ENCODE peak calls at places on chromosome 19, in ten cellular contexts. One of them, this sample, is unnamed. For H3K9me3, the result is how much of the 10 kb centered on the place peaks cover.

GRCh38 chr19:49056101-49056901 is 1.2 kb downstream of the CGB7 start:
- DNase-seq in SJCRH30: peak
- DNase-seq in ascending aorta: no peak
- DNase-seq in neuronal stem cell: peak
- DNase-seq in Karpas-422: peak
- DNase-seq in sigmoid colon: no peak
- DNase-seq in stomach: peak
- DNase-seq in upper lobe of left lung: peak
- DNase-seq in AG04450: no peak
- DNase-seq in SK-N-MC: no peak
- DNase-seq in this sample: no peak

GRCh38 chr19:29537601-29538000 is 11.8 kb downstream of the VSTM2B start:
- DNase-seq in Karpas-422: no peak
- DNase-seq in stomach: peak
- DNase-seq in neuronal stem cell: no peak
- DNase-seq in SK-N-MC: no peak
- DNase-seq in SJCRH30: no peak
- DNase-seq in upper lobe of left lung: peak
- DNase-seq in ascending aorta: no peak
- DNase-seq in AG04450: no peak
- DNase-seq in sigmoid colon: no peak
- DNase-seq in this sample: no peak

GRCh38 chr19:10226376-10227214 is 4.5 kb downstream of the S1PR2 start:
- DNase-seq in SJCRH30: peak
- DNase-seq in Karpas-422: no peak
- DNase-seq in ascending aorta: no peak
- DNase-seq in stomach: peak
- DNase-seq in AG04450: peak
- DNase-seq in SK-N-MC: no peak
- DNase-seq in upper lobe of left lung: peak
- DNase-seq in neuronal stem cell: no peak
- DNase-seq in sigmoid colon: peak
- DNase-seq in this sample: no peak

GRCh38 chr19:29596885-29597525 is 9.1 kb upstream of the POP4 start:
- DNase-seq in upper lobe of left lung: no peak
- DNase-seq in sigmoid colon: no peak
- DNase-seq in AG04450: peak
- DNase-seq in SJCRH30: peak
- DNase-seq in neuronal stem cell: peak
- DNase-seq in ascending aorta: no peak
- DNase-seq in stomach: no peak
- DNase-seq in Karpas-422: no peak
- DNase-seq in SK-N-MC: no peak
- DNase-seq in this sample: no peak

GRCh38 chr19:55717251-55717650 is 21.0 kb downstream of the NLRP9 start:
- DNase-seq in neuronal stem cell: no peak
- DNase-seq in SJCRH30: no peak
- DNase-seq in upper lobe of left lung: no peak
- DNase-seq in sigmoid colon: no peak
- DNase-seq in AG04450: no peak
- DNase-seq in stomach: no peak
- DNase-seq in ascending aorta: no peak
- DNase-seq in Karpas-422: no peak
- DNase-seq in SK-N-MC: no peak
- DNase-seq in this sample: no peak

GRCh38 chr19:43439183-43440063 is 24.7 kb downstream of the TEX101 start:
- DNase-seq in ascending aorta: no peak
- DNase-seq in AG04450: no peak
- DNase-seq in sigmoid colon: no peak
- DNase-seq in neuronal stem cell: no peak
- DNase-seq in upper lobe of left lung: no peak
- DNase-seq in SJCRH30: no peak
- DNase-seq in SK-N-MC: no peak
- DNase-seq in stomach: no peak
- DNase-seq in Karpas-422: no peak
- DNase-seq in this sample: peak

GRCh38 chr19:11813801-11814706 is at the start of gene ZNF440:
- DNase-seq in SK-N-MC: no peak
- DNase-seq in AG04450: peak
- DNase-seq in sigmoid colon: peak
- DNase-seq in upper lobe of left lung: peak
- DNase-seq in stomach: peak
- DNase-seq in Karpas-422: peak
- DNase-seq in SJCRH30: peak
- DNase-seq in neuronal stem cell: peak
- DNase-seq in ascending aorta: peak
- DNase-seq in this sample: peak

GRCh38 chr19:29404015-29404414 is 121.8 kb upstream of the VSTM2B start:
- DNase-seq in stomach: no peak
- DNase-seq in SJCRH30: no peak
- DNase-seq in AG04450: no peak
- DNase-seq in upper lobe of left lung: no peak
- DNase-seq in ascending aorta: no peak
- DNase-seq in sigmoid colon: no peak
- DNase-seq in SK-N-MC: no peak
- DNase-seq in Karpas-422: no peak
- DNase-seq in neuronal stem cell: no peak
- DNase-seq in this sample: no peak

GRCh38 chr19:35587326-35587725 is 1.4 kb downstream of the PMIS2 start:
- DNase-seq in SJCRH30: no peak
- DNase-seq in neuronal stem cell: no peak
- DNase-seq in upper lobe of left lung: no peak
- DNase-seq in AG04450: no peak
- DNase-seq in SK-N-MC: no peak
- DNase-seq in stomach: no peak
- DNase-seq in Karpas-422: no peak
- DNase-seq in sigmoid colon: no peak
- DNase-seq in ascending aorta: no peak
- DNase-seq in this sample: no peak

GRCh38 chr19:12703056-12703455 is 6.6 kb upstream of the FBXW9 start:
- DNase-seq in SK-N-MC: no peak
- DNase-seq in stomach: no peak
- DNase-seq in sigmoid colon: no peak
- DNase-seq in upper lobe of left lung: no peak
- DNase-seq in Karpas-422: peak
- DNase-seq in AG04450: no peak
- DNase-seq in SJCRH30: peak
- DNase-seq in ascending aorta: no peak
- DNase-seq in neuronal stem cell: peak
- DNase-seq in this sample: no peak

DNA sequence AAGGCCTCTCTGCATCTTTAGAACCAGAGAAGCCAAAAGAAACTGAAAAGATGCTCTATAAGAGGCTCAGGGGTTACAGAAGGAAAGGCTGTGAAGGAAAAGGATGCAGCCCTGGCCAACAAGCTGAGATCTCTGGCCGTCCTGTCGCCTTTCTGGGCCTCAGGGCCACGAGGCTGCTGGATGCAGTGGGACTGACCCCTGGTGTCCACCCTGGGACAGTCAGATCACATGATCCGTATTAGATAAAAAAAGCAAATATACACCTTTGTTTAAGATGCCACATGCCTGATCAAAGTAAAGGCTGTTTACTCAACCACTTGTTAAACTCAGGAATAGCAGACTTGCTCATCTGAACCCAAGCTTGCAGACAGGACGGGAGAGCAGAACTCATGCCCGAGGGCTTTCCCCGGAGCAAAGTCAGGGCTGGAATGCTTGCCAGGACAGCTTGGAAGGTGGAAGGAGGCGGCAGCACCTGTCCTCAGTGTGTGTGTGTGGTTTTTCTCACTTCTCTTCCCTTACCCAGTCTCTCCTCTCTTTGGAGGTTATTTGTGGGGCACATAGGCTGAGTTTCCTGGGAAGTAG is 206.5 kb upstream of the TSHZ3 start:
- DNase-seq in sigmoid colon: no peak
- DNase-seq in AG04450: no peak
- DNase-seq in ascending aorta: no peak
- DNase-seq in neuronal stem cell: no peak
- DNase-seq in SK-N-MC: no peak
- DNase-seq in stomach: no peak
- DNase-seq in SJCRH30: peak
- DNase-seq in Karpas-422: no peak
- DNase-seq in upper lobe of left lung: no peak
- DNase-seq in this sample: no peak
- H3K9me3 ChIP-seq in sigmoid colon: under half
- H3K9me3 ChIP-seq in AG04450: under half
- H3K9me3 ChIP-seq in ascending aorta: under half
- H3K9me3 ChIP-seq in neuronal stem cell: under half
- H3K9me3 ChIP-seq in SK-N-MC: under half
- H3K9me3 ChIP-seq in stomach: under half
- H3K9me3 ChIP-seq in SJCRH30: under half
- H3K9me3 ChIP-seq in Karpas-422: under half
- H3K9me3 ChIP-seq in upper lobe of left lung: under half
- H3K9me3 ChIP-seq in this sample: under half

GRCh38 chr19:16585808-16586476 is 13.7 kb upstream of the SLC35E1 start:
- DNase-seq in stomach: no peak
- DNase-seq in Karpas-422: peak
- DNase-seq in AG04450: no peak
- DNase-seq in SK-N-MC: no peak
- DNase-seq in upper lobe of left lung: peak
- DNase-seq in neuronal stem cell: no peak
- DNase-seq in sigmoid colon: no peak
- DNase-seq in ascending aorta: no peak
- DNase-seq in SJCRH30: no peak
- DNase-seq in this sample: no peak

GRCh38 chr19:16587031-16588023 is 15.1 kb upstream of the SLC35E1 start:
- DNase-seq in SK-N-MC: no peak
- DNase-seq in AG04450: no peak
- DNase-seq in sigmoid colon: no peak
- DNase-seq in stomach: no peak
- DNase-seq in upper lobe of left lung: peak
- DNase-seq in SJCRH30: no peak
- DNase-seq in ascending aorta: no peak
- DNase-seq in neuronal stem cell: no peak
- DNase-seq in Karpas-422: peak
- DNase-seq in this sample: peak

GRCh38 chr19:16588089-16588823 is 16.0 kb upstream of the SLC35E1 start:
- DNase-seq in AG04450: no peak
- DNase-seq in ascending aorta: no peak
- DNase-seq in SJCRH30: peak
- DNase-seq in Karpas-422: peak
- DNase-seq in SK-N-MC: no peak
- DNase-seq in neuronal stem cell: no peak
- DNase-seq in sigmoid colon: no peak
- DNase-seq in stomach: no peak
- DNase-seq in upper lobe of left lung: peak
- DNase-seq in this sample: peak

GRCh38 chr19:16584825-16585801 is 12.9 kb upstream of the SLC35E1 start:
- DNase-seq in sigmoid colon: no peak
- DNase-seq in SJCRH30: no peak
- DNase-seq in ascending aorta: no peak
- DNase-seq in neuronal stem cell: no peak
- DNase-seq in Karpas-422: no peak
- DNase-seq in AG04450: no peak
- DNase-seq in stomach: no peak
- DNase-seq in SK-N-MC: no peak
- DNase-seq in upper lobe of left lung: no peak
- DNase-seq in this sample: no peak

DNA sequence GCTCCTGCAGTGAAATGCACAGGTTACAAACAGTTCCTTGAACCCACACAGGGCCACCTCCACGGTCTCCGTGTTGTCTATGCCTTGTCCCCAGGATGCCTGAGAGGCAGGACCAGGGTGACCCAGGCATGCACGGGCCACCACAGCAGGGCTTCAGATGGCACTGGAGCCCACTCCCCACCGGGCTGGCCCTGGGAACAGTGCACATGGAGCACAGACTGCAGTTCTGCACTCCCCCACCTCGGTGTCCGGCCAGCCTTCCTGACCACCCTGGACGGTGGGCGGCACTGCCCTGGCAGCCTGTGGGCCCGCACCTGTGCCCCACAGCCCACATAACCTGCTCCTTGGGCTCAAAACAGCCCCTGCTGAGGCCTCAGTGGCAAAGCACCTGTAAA is 14.3 kb upstream of the SLC35E1 start:
- DNase-seq in sigmoid colon: no peak
- DNase-seq in upper lobe of left lung: no peak
- DNase-seq in Karpas-422: no peak
- DNase-seq in ascending aorta: no peak
- DNase-seq in stomach: no peak
- DNase-seq in SJCRH30: no peak
- DNase-seq in neuronal stem cell: no peak
- DNase-seq in SK-N-MC: no peak
- DNase-seq in AG04450: no peak
- DNase-seq in this sample: no peak
- H3K27ac ChIP-seq in sigmoid colon: peak
- H3K27ac ChIP-seq in upper lobe of left lung: peak
- H3K27ac ChIP-seq in Karpas-422: peak
- H3K27ac ChIP-seq in ascending aorta: no peak
- H3K27ac ChIP-seq in stomach: no peak
- H3K27ac ChIP-seq in SJCRH30: no peak
- H3K27ac ChIP-seq in neuronal stem cell: no peak
- H3K27ac ChIP-seq in SK-N-MC: no peak
- H3K27ac ChIP-seq in AG04450: no peak
- H3K27ac ChIP-seq in this sample: peak

DNA sequence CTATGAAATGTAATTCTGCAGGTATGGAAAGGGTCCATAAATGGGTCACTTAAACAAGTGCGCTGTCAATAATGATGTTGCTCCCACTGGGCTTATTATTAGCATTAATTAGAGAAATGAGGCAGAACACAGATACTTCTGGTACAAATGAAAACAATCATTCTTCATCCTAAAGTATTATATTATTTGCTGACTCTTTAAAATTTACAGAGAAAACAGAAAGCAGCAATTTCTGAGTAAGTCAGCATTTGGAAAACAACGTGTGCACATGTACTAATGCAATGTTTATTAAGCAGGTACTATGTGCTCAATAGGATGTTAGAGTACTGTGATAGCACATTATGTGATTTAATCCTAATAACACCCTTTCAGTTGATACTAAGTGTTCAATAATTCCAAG is 2.4 kb upstream of the ZNF676 start:
- DNase-seq in sigmoid colon: no peak
- DNase-seq in SJCRH30: no peak
- DNase-seq in Karpas-422: no peak
- DNase-seq in ascending aorta: no peak
- DNase-seq in upper lobe of left lung: no peak
- DNase-seq in neuronal stem cell: no peak
- DNase-seq in AG04450: no peak
- DNase-seq in stomach: no peak
- DNase-seq in SK-N-MC: no peak
- DNase-seq in this sample: no peak
- H3K9me3 ChIP-seq in sigmoid colon: under half
- H3K9me3 ChIP-seq in SJCRH30: under half
- H3K9me3 ChIP-seq in Karpas-422: under half
- H3K9me3 ChIP-seq in ascending aorta: half or more
- H3K9me3 ChIP-seq in upper lobe of left lung: under half
- H3K9me3 ChIP-seq in neuronal stem cell: under half
- H3K9me3 ChIP-seq in AG04450: under half
- H3K9me3 ChIP-seq in stomach: under half
- H3K9me3 ChIP-seq in SK-N-MC: under half
- H3K9me3 ChIP-seq in this sample: under half

GRCh38 chr19:45164577-45165335 is 4.0 kb upstream of the NKPD1 start:
- DNase-seq in upper lobe of left lung: peak
- DNase-seq in SJCRH30: peak
- DNase-seq in AG04450: no peak
- DNase-seq in SK-N-MC: no peak
- DNase-seq in stomach: peak
- DNase-seq in neuronal stem cell: no peak
- DNase-seq in sigmoid colon: no peak
- DNase-seq in Karpas-422: peak
- DNase-seq in ascending aorta: no peak
- DNase-seq in this sample: no peak
- H3K27ac ChIP-seq in upper lobe of left lung: no peak
- H3K27ac ChIP-seq in SJCRH30: no peak
- H3K27ac ChIP-seq in AG04450: no peak
- H3K27ac ChIP-seq in SK-N-MC: no peak
- H3K27ac ChIP-seq in stomach: no peak
- H3K27ac ChIP-seq in neuronal stem cell: no peak
- H3K27ac ChIP-seq in sigmoid colon: no peak
- H3K27ac ChIP-seq in Karpas-422: no peak
- H3K27ac ChIP-seq in ascending aorta: no peak
- H3K27ac ChIP-seq in this sample: no peak